ENCODE peak calls at places on chromosomes 13 and 19, in ten cellular contexts. P, K, S, M, V, R, W, I, H and B are unnamed samples.

GRCh38 chr19:43700368-43701015 is 15.4 kb upstream of the IRGC start:
- DNase-seq in W (no peak), P (peak; percentile 46), M (peak; percentile 47), I (no peak), K (peak; percentile 69), V (peak; percentile 70), S (peak; percentile 75), R (no peak), H (no peak), B (no peak)

GRCh38 chr19:50890422-50891252 is 17.4 kb downstream of the KLK2 start:
- DNase-seq in H (no peak), V (peak; percentile 92), S (no peak), R (no peak), P (no peak), K (no peak), W (no peak), M (no peak), I (no peak), B (no peak)

GRCh38 chr19:21568816-21569496 is 63.6 kb downstream of the ZNF429 start:
- DNase-seq in I (peak; percentile 67), K (no peak), P (peak; percentile 87), R (peak; percentile 66), V (no peak), S (peak; percentile 94), W (no peak), M (no peak), H (no peak), B (peak; percentile 56)

GRCh38 chr19:2982983-2983350 is 5.6 kb downstream of the TLE6 start:
- DNase-seq in I (peak; percentile 54), M (peak; percentile 61), H (no peak), S (peak; percentile 98), R (no peak), P (peak; percentile 89), K (peak; percentile 93), W (no peak), V (peak; percentile 6), B (no peak)

GRCh38 chr13:49436890-49437289 is 7.0 kb downstream of the CAB39L start:
- DNase-seq in I (no peak), P (peak; percentile 25), W (no peak), M (no peak), K (no peak), V (peak; percentile 38), R (no peak), H (no peak), S (peak; percentile 77), B (peak; percentile 10)

GRCh38 chr19:19230505-19230904 is 18.7 kb downstream of the NCAN start:
- DNase-seq in P (no peak), K (no peak), R (no peak), W (no peak), M (no peak), I (no peak), S (no peak), H (no peak), V (no peak), B (no peak)

GRCh38 chr13:50580684-50581305 is 262.7 kb downstream of the DLEU7 start:
- DNase-seq in R (no peak), W (no peak), S (no peak), P (no peak), I (no peak), V (no peak), M (peak; percentile 51), H (no peak), K (peak; percentile 38), B (no peak)

GRCh38 chr13:103002279-103002678 is 63.9 kb downstream of the SLC10A2 start:
- DNase-seq in S (no peak), W (no peak), P (no peak), K (no peak), V (no peak), R (no peak), H (no peak), I (no peak), M (no peak), B (no peak)

GRCh38 chr13:80550856-80551532 is 210.1 kb upstream of the SPRY2 start:
- DNase-seq in H (no peak), K (peak; percentile 31), W (no peak), I (no peak), R (no peak), M (no peak), S (no peak), V (no peak), P (no peak), B (no peak)

GRCh38 chr19:13089139-13089856 is 13.4 kb downstream of the LYL1 start:
- DNase-seq in W (no peak), R (no peak), V (peak; percentile 43), H (no peak), M (no peak), K (no peak), P (no peak), S (no peak), I (no peak), B (no peak)

GRCh38 chr13:55788548-55788947 is 1352.2 kb upstream of the PRR20A start:
- DNase-seq in W (no peak), I (no peak), M (no peak), V (no peak), S (no peak), P (no peak), K (no peak), H (no peak), R (no peak), B (no peak)

GRCh38 chr13:20136781-20137703 is 23.8 kb downstream of the GJA3 start:
- DNase-seq in S (peak; percentile 32), P (no peak), W (peak; percentile 54), V (no peak), R (no peak), I (no peak), M (no peak), H (no peak), K (no peak), B (no peak)

GRCh38 chr13:93435651-93436050 is 209.0 kb downstream of the GPC6 start:
- DNase-seq in R (no peak), M (no peak), S (no peak), H (no peak), K (no peak), W (no peak), I (no peak), V (no peak), P (no peak), B (no peak)

GRCh38 chr19:41746593-41747227 is 8.6 kb upstream of the CEACAM6 start:
- DNase-seq in M (no peak), V (peak; percentile 76), P (no peak), R (peak; percentile 29), I (no peak), S (no peak), W (no peak), K (peak; percentile 36), H (no peak), B (no peak)

GRCh38 chr13:47680752-47681151 is 320.3 kb downstream of the SUCLA2 start:
- DNase-seq in W (no peak), K (no peak), S (no peak), P (no peak), H (no peak), I (no peak), V (peak; percentile 46), R (no peak), M (no peak), B (no peak)

GRCh38 chr19:48969276-48970138 is 4.4 kb downstream of the FTL start:
- DNase-seq in S (peak; percentile 61), V (no peak), H (peak; percentile 57), R (no peak), P (no peak), W (no peak), I (no peak), K (no peak), M (no peak), B (no peak)

GRCh38 chr13:112887557-112887991 is 81.4 kb upstream of the MCF2L start:
- DNase-seq in K (no peak), H (no peak), W (no peak), I (no peak), V (no peak), R (no peak), P (no peak), M (no peak), S (no peak), B (no peak)

GRCh38 chr19:10430505-10431253 is 10.3 kb downstream of the PDE4A start:
- DNase-seq in K (no peak), I (no peak), S (peak; percentile 80), P (peak; percentile 72), V (peak; percentile 30), R (no peak), W (peak; percentile 51), M (no peak), H (no peak), B (no peak)

GRCh38 chr13:46035066-46035465 is 17.5 kb downstream of the ZC3H13 start:
- DNase-seq in H (no peak), P (no peak), K (no peak), S (no peak), M (no peak), V (no peak), R (no peak), W (no peak), I (no peak), B (no peak)

GRCh38 chr19:55702131-55702627 is 27.2 kb downstream of the EPN1 start:
- DNase-seq in I (no peak), M (no peak), R (no peak), W (no peak), K (no peak), S (no peak), V (no peak), H (no peak), P (no peak), B (no peak)

GRCh38 chr19:41531438-41532311 is 44.3 kb upstream of the CEACAM21 start:
- DNase-seq in K (peak; percentile 98), I (no peak), H (no peak), W (no peak), S (peak; percentile 82), M (no peak), P (peak; percentile 79), R (peak; percentile 89), V (no peak), B (no peak)

GRCh38 chr13:35771898-35772297 is 295.4 kb upstream of the MAB21L1 start:
- DNase-seq in M (peak; percentile 79), W (no peak), I (peak; percentile 23), H (no peak), S (no peak), R (no peak), V (peak; percentile 72), K (no peak), P (no peak), B (peak; percentile 96)

GRCh38 chr13:30907167-30907761 is 1.2 kb downstream of the MEDAG start:
- DNase-seq in S (no peak), R (no peak), H (no peak), P (no peak), V (no peak), I (no peak), M (no peak), K (peak; percentile 77), W (no peak), B (no peak)